ENCODE peak calls at places on chromosomes 6 and 20, in eight cellular contexts. T is lung microvascular endothelial cell; J is stimulated activated CD4-positive, alpha-beta T cell treated with anti-CD3 and anti-CD28 coated beads, Interleukin-15, amount 100 ng/mL, for 48 hours; O is renal cortical epithelial cell; I is AG04450; D is IMR-90; S is kidney tubule cell; G is iris pigment epithelial cell. P is an unnamed sample.

GRCh38 chr6:153043719-153044118 is 41.2 kb upstream of the MTRF1L start:
- DNase-seq in D (no peak), S (no peak), O (no peak), J (no peak), T (no peak), G (no peak), I (no peak), P (no peak)

GRCh38 chr20:15919118-15919517 is 654.1 kb downstream of the KIF16B start:
- DNase-seq in G (no peak), T (no peak), D (no peak), O (no peak), J (no peak), S (no peak), I (no peak), P (no peak)

GRCh38 chr6:149484733-149485700 is at the start of gene ZC3H12D:
- DNase-seq in I (no peak), S (peak), D (peak), O (peak), T (peak), J (peak), G (no peak), P (no peak)

GRCh38 chr6:82862543-82862942 is 203.1 kb downstream of the UBE3D start:
- DNase-seq in D (peak), I (no peak), G (peak), O (peak), J (no peak), S (peak), T (peak), P (no peak)

GRCh38 chr6:143405381-143406154 is 44.9 kb downstream of the ADAT2 start:
- DNase-seq in S (peak), T (no peak), G (peak), D (peak), O (peak), J (no peak), I (no peak), P (peak)

GRCh38 chr6:23013776-23014175 is 444.4 kb downstream of the HDGFL1 start:
- DNase-seq in G (peak), D (peak), I (peak), O (peak), J (no peak), T (no peak), S (no peak), P (peak)

GRCh38 chr20:4720121-4720976 is 1.4 kb upstream of the PRND start:
- DNase-seq in I (peak), G (peak), J (peak), O (peak), D (peak), S (peak), T (peak), P (peak)

GRCh38 chr6:68575765-68576439 is 59.2 kb upstream of the ADGRB3 start:
- DNase-seq in S (peak), D (no peak), O (peak), J (no peak), I (no peak), G (peak), T (no peak), P (no peak)

GRCh38 chr6:143060806-143061596 is at the start of gene AIG1:
- DNase-seq in J (peak), T (no peak), G (no peak), D (no peak), S (no peak), I (peak), O (peak), P (peak)

GRCh38 chr6:36913082-36913481 is 27.3 kb downstream of the C6orf89 start:
- DNase-seq in T (no peak), O (no peak), I (no peak), D (no peak), J (no peak), S (no peak), G (no peak), P (no peak)